ENCODE peak calls at places on chromosomes 12 and 14, in four cellular contexts. H is EH; T is neural crest cell; F is stimulated activated CD4-positive, alpha-beta T cell treated with anti-CD3 and anti-CD28 coated beads, Interleukin-12 subunit alpha, Interleukin-12 subunit beta, amount 100 ng/mL, for 48 hours. O is an unnamed sample.

GRCh38 chr12:106369624-106370346 is 12.2 kb downstream of the POLR3B start:
- DNase-seq in H (peak), T (no peak), F (no peak), O (no peak)

GRCh38 chr12:7937867-7938506 is 2.0 kb upstream of the SLC2A3 start:
- DNase-seq in H (peak), T (no peak), F (peak), O (no peak)

GRCh38 chr14:94680498-94681288 is 68.5 kb downstream of the SERPINA3 start:
- DNase-seq in H (no peak), T (no peak), F (no peak), O (no peak)

GRCh38 chr14:61927015-61927414 is 164.8 kb downstream of the SNAPC1 start:
- DNase-seq in H (peak), T (no peak), F (no peak), O (no peak)

GRCh38 chr14:38405851-38406630 is 150.1 kb upstream of the CLEC14A start:
- DNase-seq in H (peak), T (no peak), F (no peak), O (no peak)

GRCh38 chr14:100342195-100342594 is 19.1 kb downstream of the SLC25A47 start:
- DNase-seq in H (no peak), T (no peak), F (no peak), O (no peak)

GRCh38 chr14:104264495-104265265 is 126.3 kb downstream of the KIF26A start:
- DNase-seq in H (no peak), T (no peak), F (no peak), O (no peak)

GRCh38 chr14:104107101-104107581 is 21.6 kb downstream of the ASPG start:
- DNase-seq in H (no peak), T (no peak), F (no peak), O (no peak)

GRCh38 chr12:121443193-121443829 is 43.4 kb downstream of the RNF34 start:
- DNase-seq in H (peak), T (peak), F (peak), O (peak)

GRCh38 chr12:116441292-116441691 is 117.9 kb upstream of the MAP1LC3B2 start:
- DNase-seq in H (no peak), T (no peak), F (no peak), O (no peak)

GRCh38 chr14:51095854-51096823 is 1.2 kb upstream of the TRIM9 start:
- DNase-seq in H (peak), T (no peak), F (peak), O (no peak)

GRCh38 chr12:47886471-47887240 is 18.1 kb downstream of the VDR start:
- DNase-seq in H (no peak), T (no peak), F (no peak), O (no peak)

GRCh38 chr12:105382771-105383632 is 52.5 kb downstream of the C12orf75 start:
- DNase-seq in H (peak), T (peak), F (peak), O (peak)

GRCh38 chr12:88958153-88958552 is 377.9 kb upstream of the KITLG start:
- DNase-seq in H (no peak), T (no peak), F (no peak), O (no peak)

GRCh38 chr12:15837141-15837781 is 44.9 kb upstream of the STRAP start:
- DNase-seq in H (peak), T (no peak), F (no peak), O (no peak)

GRCh38 chr12:124720687-124721500 is 142.8 kb downstream of the SCARB1 start:
- DNase-seq in H (peak), T (no peak), F (no peak), O (no peak)

GRCh38 chr12:60194682-60195081 is 598.9 kb downstream of the SLC16A7 start:
- DNase-seq in H (peak), T (no peak), F (no peak), O (no peak)

GRCh38 chr14:65354715-65355114 is 57.8 kb upstream of the FUT8 start:
- DNase-seq in H (no peak), T (no peak), F (no peak), O (no peak)

GRCh38 chr12:78081590-78082314 is 251.1 kb downstream of the NAV3 start:
- DNase-seq in H (no peak), T (no peak), F (no peak), O (no peak)

GRCh38 chr14:65472189-65472588 is 59.7 kb downstream of the FUT8 start:
- DNase-seq in H (no peak), T (no peak), F (no peak), O (no peak)

GRCh38 chr12:38930994-38931393 is 25.6 kb upstream of the CPNE8 start:
- DNase-seq in H (no peak), T (no peak), F (no peak), O (no peak)

GRCh38 chr14:50347521-50347920 is 35.4 kb downstream of the DMAC2L start:
- DNase-seq in H (peak), T (no peak), F (no peak), O (no peak)

GRCh38 chr12:47863985-47864384 is 40.8 kb downstream of the VDR start:
- DNase-seq in H (no peak), T (no peak), F (no peak), O (no peak)

GRCh38 chr14:78356406-78356805 is 186.2 kb downstream of the NRXN3 start:
- DNase-seq in H (no peak), T (peak), F (no peak), O (no peak)

GRCh38 chr12:5230861-5231260 is 187.2 kb downstream of the KCNA5 start:
- DNase-seq in H (no peak), T (no peak), F (no peak), O (no peak)

GRCh38 chr14:51041117-51041531 is 53.8 kb downstream of the TRIM9 start:
- DNase-seq in H (no peak), T (no peak), F (no peak), O (no peak)

O was measured in activated T-cell treated with anti-CD3 and anti-CD28 coated beads for 24 hours.